ENCODE peak calls at places on chromosomes 12 and 14, in four cellular contexts. One of them, this sample, is unnamed.

GRCh38 chr12:63898764-63899337 is 54.4 kb downstream of the SRGAP1 start:
- DNase-seq in NCI-H524: no peak
- DNase-seq in posterior cingulate gyrus: no peak
- DNase-seq in T-helper 2 cell: no peak
- DNase-seq in this sample: no peak

GRCh38 chr12:112535637-112536366 is 117.1 kb downstream of the PTPN11 start:
- DNase-seq in NCI-H524: no peak
- DNase-seq in T-helper 2 cell: no peak
- DNase-seq in posterior cingulate gyrus: no peak
- DNase-seq in this sample: no peak

GRCh38 chr12:42716521-42716920 is 127.0 kb upstream of the PRICKLE1 start:
- DNase-seq in T-helper 2 cell: no peak
- DNase-seq in NCI-H524: no peak
- DNase-seq in posterior cingulate gyrus: no peak
- DNase-seq in this sample: no peak

GRCh38 chr12:120649442-120650248 is 9.2 kb downstream of the CABP1 start:
- DNase-seq in T-helper 2 cell: no peak
- DNase-seq in posterior cingulate gyrus: no peak
- DNase-seq in NCI-H524: peak
- DNase-seq in this sample: no peak

GRCh38 chr14:59123975-59124374 is 64.5 kb upstream of the DAAM1 start:
- DNase-seq in NCI-H524: peak
- DNase-seq in posterior cingulate gyrus: no peak
- DNase-seq in T-helper 2 cell: no peak
- DNase-seq in this sample: no peak

GRCh38 chr14:104983231-104983721 is 2.3 kb upstream of the CLBA1 start:
- DNase-seq in NCI-H524: no peak
- DNase-seq in T-helper 2 cell: no peak
- DNase-seq in posterior cingulate gyrus: no peak
- DNase-seq in this sample: no peak

GRCh38 chr12:124625867-124626675 is 58.7 kb upstream of the NCOR2 start:
- DNase-seq in NCI-H524: no peak
- DNase-seq in T-helper 2 cell: no peak
- DNase-seq in posterior cingulate gyrus: no peak
- DNase-seq in this sample: peak

GRCh38 chr14:105885561-105886320 is 359.4 kb downstream of the TMEM121 start:
- DNase-seq in NCI-H524: no peak
- DNase-seq in T-helper 2 cell: no peak
- DNase-seq in posterior cingulate gyrus: peak
- DNase-seq in this sample: no peak

GRCh38 chr14:23523229-23524016 is 28.1 kb downstream of the ZFHX2 start:
- DNase-seq in T-helper 2 cell: no peak
- DNase-seq in NCI-H524: no peak
- DNase-seq in posterior cingulate gyrus: no peak
- DNase-seq in this sample: no peak

GRCh38 chr14:101481557-101481956 is 79.7 kb upstream of the DIO3 start:
- DNase-seq in NCI-H524: no peak
- DNase-seq in posterior cingulate gyrus: no peak
- DNase-seq in T-helper 2 cell: no peak
- DNase-seq in this sample: no peak

GRCh38 chr14:74531467-74531866 is 37.9 kb downstream of the ISCA2 start:
- DNase-seq in posterior cingulate gyrus: no peak
- DNase-seq in NCI-H524: no peak
- DNase-seq in T-helper 2 cell: no peak
- DNase-seq in this sample: no peak

GRCh38 chr12:46990211-46990610 is 89.2 kb upstream of the PCED1B start:
- DNase-seq in NCI-H524: no peak
- DNase-seq in posterior cingulate gyrus: no peak
- DNase-seq in T-helper 2 cell: no peak
- DNase-seq in this sample: no peak

GRCh38 chr12:42987216-42987631 is 397.7 kb upstream of the PRICKLE1 start:
- DNase-seq in T-helper 2 cell: no peak
- DNase-seq in NCI-H524: no peak
- DNase-seq in posterior cingulate gyrus: no peak
- DNase-seq in this sample: no peak

GRCh38 chr12:131831635-131832041 is 3.4 kb downstream of the MMP17 start:
- DNase-seq in NCI-H524: peak
- DNase-seq in T-helper 2 cell: no peak
- DNase-seq in posterior cingulate gyrus: no peak
- DNase-seq in this sample: no peak

GRCh38 chr12:122999196-122999946 is 18.9 kb downstream of the ARL6IP4 start:
- DNase-seq in NCI-H524: no peak
- DNase-seq in T-helper 2 cell: no peak
- DNase-seq in posterior cingulate gyrus: no peak
- DNase-seq in this sample: no peak

GRCh38 chr14:36516719-36517241 is 3.3 kb downstream of the NKX2-1 start:
- DNase-seq in posterior cingulate gyrus: no peak
- DNase-seq in NCI-H524: peak
- DNase-seq in T-helper 2 cell: no peak
- DNase-seq in this sample: no peak

GRCh38 chr12:58540480-58541299 is 379.6 kb downstream of the LRIG3 start:
- DNase-seq in T-helper 2 cell: no peak
- DNase-seq in NCI-H524: peak
- DNase-seq in posterior cingulate gyrus: peak
- DNase-seq in this sample: no peak

GRCh38 chr12:104290320-104290719 is 13.2 kb upstream of the EID3 start:
- DNase-seq in NCI-H524: no peak
- DNase-seq in posterior cingulate gyrus: no peak
- DNase-seq in T-helper 2 cell: no peak
- DNase-seq in this sample: no peak

GRCh38 chr12:95820096-95820703 is 29.6 kb upstream of the NTN4 start:
- DNase-seq in posterior cingulate gyrus: peak
- DNase-seq in NCI-H524: peak
- DNase-seq in T-helper 2 cell: no peak
- DNase-seq in this sample: no peak